ENCODE peak calls at places on chromosomes 4 and X, in four cellular contexts. J is posterior vena cava, Z is astrocyte, B is WTC11. U is an unnamed sample.

GRCh38 chrX:118579417-118579816 is 83.8 kb downstream of the DOCK11 start:
- DNase-seq in J (no peak), Z (no peak), B (no peak), U (no peak)

GRCh38 chr4:68855771-68856170 is 40.0 kb downstream of the UGT2B10 start:
- DNase-seq in J (no peak), Z (no peak), B (no peak), U (no peak)

GRCh38 chr4:87036713-87037112 is 101.9 kb downstream of the AFF1 start:
- DNase-seq in J (no peak), Z (no peak), B (no peak), U (no peak)

GRCh38 chrX:48897157-48897620 is 379 bp downstream of the TIMM17B start:
- DNase-seq in J (peak), Z (peak), B (peak), U (peak)

GRCh38 chr4:156970501-156971167 is 965 bp downstream of the PDGFC start:
- DNase-seq in J (peak), Z (no peak), B (peak), U (peak)

GRCh38 chrX:94742772-94743171 is 1068.8 kb downstream of the FAM133A start:
- DNase-seq in J (no peak), Z (no peak), B (no peak), U (no peak)

GRCh38 chr4:152937535-152938236 is 1.6 kb downstream of the FHDC1 start:
- DNase-seq in J (peak), Z (peak), B (peak), U (peak)

GRCh38 chr4:142762280-142762679 is 83.8 kb downstream of the INPP4B start:
- DNase-seq in J (no peak), Z (no peak), B (no peak), U (no peak)

GRCh38 chr4:18071894-18072293 is 50.3 kb upstream of the LCORL start:
- DNase-seq in J (no peak), Z (no peak), B (no peak), U (no peak)

GRCh38 chrX:14777484-14777883 is 95.4 kb downstream of the FANCB start:
- DNase-seq in J (no peak), Z (peak), B (no peak), U (peak)

GRCh38 chr4:119068529-119068962 is 67.1 kb upstream of the MYOZ2 start:
- DNase-seq in J (no peak), Z (no peak), B (no peak), U (no peak)

GRCh38 chr4:13821522-13821921 is 194.0 kb upstream of the BOD1L1 start:
- DNase-seq in J (no peak), Z (no peak), B (peak), U (no peak)

GRCh38 chrX:129634541-129634940 is 20.2 kb downstream of the APLN start:
- DNase-seq in J (no peak), Z (no peak), B (peak), U (peak)

GRCh38 chr4:11367371-11367770 is 61.3 kb downstream of the HS3ST1 start:
- DNase-seq in J (peak), Z (peak), B (no peak), U (peak)

GRCh38 chr4:26061248-26061986 is 147.4 kb downstream of the SMIM20 start:
- DNase-seq in J (no peak), Z (peak), B (peak), U (peak)

GRCh38 chr4:107666134-107666533 is 53.9 kb downstream of the PAPSS1 start:
- DNase-seq in J (no peak), Z (peak), B (no peak), U (peak)

GRCh38 chr4:13103382-13104015 is 380.6 kb downstream of the RAB28 start:
- DNase-seq in J (no peak), Z (no peak), B (peak), U (no peak)

GRCh38 chr4:185383451-185383850 is 12.3 kb downstream of the LRP2BP start:
- DNase-seq in J (no peak), Z (no peak), B (no peak), U (no peak)

GRCh38 chr4:123350191-123350544 is 46.4 kb upstream of the SPRY1 start:
- DNase-seq in J (no peak), Z (no peak), B (peak), U (peak)

GRCh38 chrX:130566028-130566683 is 164.4 kb downstream of the RBMX2 start:
- DNase-seq in J (no peak), Z (no peak), B (no peak), U (no peak)

U was measured in cardiac fibroblast.